ENCODE peak calls at places on chromosomes 4 and X, in eight cellular contexts. C is left lung, K is RWPE1, L is endothelial cell, S is mucosa of descending colon, V is mammary epithelial cell, D is breast epithelium, N is pancreas. Q is an unnamed sample.

GRCh38 chr4:79298027-79298426 is 27.8 kb downstream of the NAA11 start:
- DNase-seq in C (no peak), K (no peak), L (no peak), S (no peak), V (no peak), D (no peak), N (no peak), Q (no peak)

GRCh38 chrX:40105791-40106676 is 8.3 kb upstream of the BCOR start:
- DNase-seq in C (peak), K (no peak), L (peak), S (peak), V (peak), D (peak), N (peak), Q (peak)

GRCh38 chrX:22666441-22666840 is 333.3 kb upstream of the DDX53 start:
- DNase-seq in C (no peak), K (no peak), L (peak), S (no peak), V (peak), D (no peak), N (no peak), Q (no peak)

GRCh38 chr4:93319011-93319410 is 509.5 kb upstream of the ATOH1 start:
- DNase-seq in C (no peak), K (no peak), L (no peak), S (no peak), V (peak), D (no peak), N (no peak), Q (no peak)

GRCh38 chr4:121252224-121252806 is 88.2 kb upstream of the TNIP3 start:
- DNase-seq in C (peak), K (peak), L (peak), S (no peak), V (peak), D (no peak), N (peak), Q (peak)

GRCh38 chrX:16882702-16883486 is 12.7 kb upstream of the RBBP7 start:
- DNase-seq in C (peak), K (peak), L (peak), S (peak), V (peak), D (peak), N (peak), Q (peak)

GRCh38 chr4:74665346-74665745 is 129.0 kb downstream of the BTC start:
- DNase-seq in C (no peak), K (peak), L (no peak), S (no peak), V (peak), D (no peak), N (no peak), Q (no peak)

GRCh38 chrX:38515291-38515690 is 46.1 kb upstream of the TSPAN7 start:
- DNase-seq in C (no peak), K (no peak), L (no peak), S (no peak), V (no peak), D (no peak), N (no peak), Q (no peak)

GRCh38 chrX:43556207-43556606 is 99.9 kb upstream of the MAOA start:
- DNase-seq in C (peak), K (no peak), L (no peak), S (no peak), V (no peak), D (no peak), N (no peak), Q (no peak)

GRCh38 chr4:45349859-45350258 is 623.5 kb upstream of the GNPDA2 start:
- DNase-seq in C (no peak), K (no peak), L (no peak), S (no peak), V (no peak), D (no peak), N (no peak), Q (no peak)

GRCh38 chr4:54228064-54228527 is 997 bp upstream of the PDGFRA start:
- DNase-seq in C (peak), K (peak), L (peak), S (peak), V (peak), D (peak), N (peak), Q (peak)

GRCh38 chrX:119041175-119041574 is 31.6 kb upstream of the CT47C1 start:
- DNase-seq in C (peak), K (peak), L (no peak), S (no peak), V (peak), D (no peak), N (peak), Q (peak)

GRCh38 chr4:153647975-153648374 is 36.1 kb upstream of the TLR2 start:
- DNase-seq in C (no peak), K (no peak), L (no peak), S (no peak), V (no peak), D (no peak), N (no peak), Q (no peak)

GRCh38 chr4:153641532-153641931 is 42.5 kb upstream of the TLR2 start:
- DNase-seq in C (no peak), K (no peak), L (no peak), S (no peak), V (no peak), D (no peak), N (no peak), Q (no peak)

GRCh38 chr4:153643406-153644016 is 40.6 kb upstream of the TLR2 start:
- DNase-seq in C (no peak), K (peak), L (no peak), S (no peak), V (peak), D (no peak), N (no peak), Q (peak)

GRCh38 chr4:153649572-153649991 is 34.5 kb upstream of the TLR2 start:
- DNase-seq in C (no peak), K (no peak), L (no peak), S (no peak), V (peak), D (no peak), N (no peak), Q (no peak)

DNA sequence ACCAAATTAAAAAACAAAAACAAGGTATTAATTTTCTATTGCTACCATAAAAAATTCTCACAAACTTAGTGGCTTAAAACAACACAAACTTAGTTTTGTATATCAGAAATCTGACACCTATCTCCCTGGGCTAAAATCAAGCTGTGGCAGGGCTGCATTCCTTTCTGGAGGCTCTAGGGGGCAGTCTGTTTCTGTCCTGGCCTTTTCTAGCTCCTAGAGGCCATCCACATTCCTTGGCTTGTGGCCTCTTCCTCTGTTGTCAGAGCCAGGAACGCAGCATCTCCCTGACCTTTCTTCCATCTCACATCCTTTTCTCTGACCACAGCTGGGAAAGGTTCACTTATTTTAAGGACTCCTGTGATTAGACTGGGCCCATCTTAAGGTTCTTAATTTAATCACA is 38.9 kb upstream of the TLR2 start:
- DNase-seq in C (no peak), K (no peak), L (no peak), S (no peak), V (no peak), D (no peak), N (no peak), Q (no peak)
- TF ChIP-seq CTCF in C (peak), K (no peak), L (peak), S (no peak), V (peak), D (no peak), N (no peak), Q (peak)

GRCh38 chr4:39571504-39571903 is 44.3 kb upstream of the UGDH start:
- DNase-seq in C (no peak), K (no peak), L (no peak), S (no peak), V (no peak), D (no peak), N (no peak), Q (no peak)
- TF ChIP-seq CTCF in C (no peak), K (no peak), L (no peak), S (no peak), V (no peak), D (no peak), N (no peak), Q (no peak)

GRCh38 chr4:77881460-77882295 is 19.0 kb downstream of the MRPL1 start:
- DNase-seq in C (no peak), K (no peak), L (no peak), S (no peak), V (peak), D (no peak), N (peak), Q (no peak)
- TF ChIP-seq CTCF in C (no peak), K (no peak), L (no peak), S (no peak), V (no peak), D (no peak), N (no peak), Q (no peak)

GRCh38 chrX:140661657-140662056 is 47.9 kb upstream of the LINC00632 start:
- DNase-seq in C (no peak), K (no peak), L (no peak), S (no peak), V (no peak), D (no peak), N (no peak), Q (no peak)

DNA sequence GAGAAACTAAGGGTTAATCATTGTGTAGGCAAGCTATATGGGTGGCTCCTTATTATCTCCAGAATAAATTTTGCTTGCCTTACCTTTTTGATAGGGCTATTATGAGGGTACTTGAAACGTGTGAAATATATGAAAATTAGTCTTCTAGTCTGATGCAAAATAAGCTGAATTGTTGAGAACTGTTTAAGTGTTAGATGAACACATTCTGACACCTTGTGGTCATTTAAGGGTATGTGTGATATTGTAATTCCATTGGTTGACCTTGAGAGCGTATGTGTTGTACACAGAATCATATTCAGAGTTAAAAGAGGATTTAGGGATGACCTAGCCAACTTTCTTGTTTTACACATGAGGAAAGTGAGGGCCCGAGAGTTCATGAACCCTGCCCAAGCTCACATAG is 44.6 kb upstream of the LINC00632 start:
- DNase-seq in C (no peak), K (peak), L (no peak), S (no peak), V (peak), D (no peak), N (no peak), Q (no peak)
- TF ChIP-seq CTCF in C (no peak), K (no peak), L (peak), S (no peak), V (peak), D (no peak), N (peak), Q (peak)

DNA sequence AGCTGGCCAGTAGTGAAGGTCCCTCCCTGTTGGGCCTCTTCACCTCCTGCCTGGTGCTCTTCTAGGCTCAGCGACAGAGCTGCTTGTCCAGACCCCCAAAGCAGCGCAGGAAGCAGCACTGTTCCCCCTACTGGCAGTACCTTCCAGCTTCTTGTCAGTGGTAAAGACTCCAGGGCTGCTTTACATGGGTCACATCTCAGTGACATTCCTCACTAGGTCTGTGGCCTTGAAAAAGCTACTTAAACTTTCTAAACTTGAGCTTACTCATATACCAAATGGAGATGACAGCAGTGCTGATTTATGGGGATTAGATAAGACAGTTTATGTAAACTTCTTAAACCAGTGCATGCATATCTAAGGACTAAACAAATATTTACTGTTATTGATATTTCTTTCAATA is 117.3 kb downstream of the FAT4 start:
- DNase-seq in C (no peak), K (no peak), L (peak), S (no peak), V (no peak), D (no peak), N (no peak), Q (peak)
- TF ChIP-seq CTCF in C (no peak), K (no peak), L (no peak), S (no peak), V (no peak), D (no peak), N (no peak), Q (peak)

GRCh38 chr4:159297088-159297487 is 194.2 kb downstream of the RAPGEF2 start:
- DNase-seq in C (no peak), K (no peak), L (no peak), S (no peak), V (no peak), D (no peak), N (no peak), Q (no peak)
- TF ChIP-seq CTCF in C (no peak), K (no peak), L (no peak), S (no peak), V (peak), D (no peak), N (no peak), Q (no peak)

GRCh38 chr4:2469192-2469984 is 482 bp downstream of the RNF4 start:
- DNase-seq in C (peak), K (peak), L (peak), S (peak), V (peak), D (peak), N (peak), Q (no peak)
- TF ChIP-seq CTCF in C (no peak), K (no peak), L (no peak), S (no peak), V (peak), D (no peak), N (no peak), Q (no peak)

GRCh38 chr4:169152899-169153298 is 117.9 kb downstream of the SH3RF1 start:
- DNase-seq in C (no peak), K (no peak), L (no peak), S (no peak), V (no peak), D (no peak), N (no peak), Q (no peak)
- TF ChIP-seq CTCF in C (no peak), K (no peak), L (no peak), S (no peak), V (peak), D (no peak), N (no peak), Q (peak)

DNA sequence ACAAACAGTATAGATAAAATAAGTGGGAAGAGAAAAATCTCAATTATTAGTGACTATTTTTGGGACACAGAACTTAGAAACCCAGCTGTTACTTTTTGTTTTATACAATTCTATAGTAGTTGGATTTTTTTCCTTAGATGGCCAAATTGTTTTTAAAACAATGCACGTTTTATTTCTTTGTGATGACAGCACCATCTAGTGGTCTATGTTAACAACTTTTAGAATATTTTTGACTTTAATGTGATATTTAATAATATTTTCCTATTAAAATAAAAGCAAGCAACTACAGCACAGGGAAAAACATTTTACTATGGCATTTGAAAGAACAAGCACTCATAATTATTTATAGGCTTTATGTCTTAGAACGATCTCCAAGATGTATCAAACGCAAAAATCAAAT is 5.6 kb upstream of the SMIM31 start:
- DNase-seq in C (no peak), K (peak), L (no peak), S (no peak), V (peak), D (no peak), N (no peak), Q (peak)
- TF ChIP-seq CTCF in C (peak), K (peak), L (peak), S (no peak), V (peak), D (no peak), N (peak), Q (peak)